ENCODE peak calls at places on chromosomes 6 and 20, in ten cellular contexts. One of them, this sample, is unnamed.

GRCh38 chr20:62638055-62638570 is 4.2 kb upstream of the SLCO4A1 start:
- DNase-seq in germinal center: no peak
- DNase-seq in stimulated activated CD4-positive, alpha-beta T cell treated with anti-CD3 and anti-CD28 coated beads, Interleukin-1b, Interleukin-23, amount 100 ng/mL, for 24 hours: no peak
- DNase-seq in CD8-positive, alpha-beta memory T cell: no peak
- DNase-seq in endothelial cell: no peak
- DNase-seq in cardiac fibroblast: no peak
- DNase-seq in NB4: no peak
- DNase-seq in activated T-cell treated with anti-CD3 and anti-CD28 coated beads for 1 hour: no peak
- DNase-seq in left colon: no peak
- DNase-seq in nephron progenitor cell: no peak
- DNase-seq in this sample: no peak

GRCh38 chr6:29790626-29791025 is 37.0 kb upstream of the HLA-G start:
- DNase-seq in germinal center: no peak
- DNase-seq in stimulated activated CD4-positive, alpha-beta T cell treated with anti-CD3 and anti-CD28 coated beads, Interleukin-1b, Interleukin-23, amount 100 ng/mL, for 24 hours: no peak
- DNase-seq in CD8-positive, alpha-beta memory T cell: no peak
- DNase-seq in endothelial cell: no peak
- DNase-seq in cardiac fibroblast: no peak
- DNase-seq in NB4: no peak
- DNase-seq in activated T-cell treated with anti-CD3 and anti-CD28 coated beads for 1 hour: no peak
- DNase-seq in left colon: no peak
- DNase-seq in nephron progenitor cell: no peak
- DNase-seq in this sample: no peak

GRCh38 chr6:127582777-127583462 is 5.9 kb downstream of the C6orf58 start:
- DNase-seq in germinal center: no peak
- DNase-seq in stimulated activated CD4-positive, alpha-beta T cell treated with anti-CD3 and anti-CD28 coated beads, Interleukin-1b, Interleukin-23, amount 100 ng/mL, for 24 hours: no peak
- DNase-seq in CD8-positive, alpha-beta memory T cell: no peak
- DNase-seq in endothelial cell: no peak
- DNase-seq in cardiac fibroblast: peak; percentile 50
- DNase-seq in NB4: no peak
- DNase-seq in activated T-cell treated with anti-CD3 and anti-CD28 coated beads for 1 hour: no peak
- DNase-seq in left colon: no peak
- DNase-seq in nephron progenitor cell: no peak
- DNase-seq in this sample: no peak

GRCh38 chr6:169316651-169317050 is 63.0 kb upstream of the THBS2 start:
- DNase-seq in germinal center: no peak
- DNase-seq in stimulated activated CD4-positive, alpha-beta T cell treated with anti-CD3 and anti-CD28 coated beads, Interleukin-1b, Interleukin-23, amount 100 ng/mL, for 24 hours: no peak
- DNase-seq in CD8-positive, alpha-beta memory T cell: no peak
- DNase-seq in endothelial cell: no peak
- DNase-seq in cardiac fibroblast: no peak
- DNase-seq in NB4: no peak
- DNase-seq in activated T-cell treated with anti-CD3 and anti-CD28 coated beads for 1 hour: no peak
- DNase-seq in left colon: no peak
- DNase-seq in nephron progenitor cell: no peak
- DNase-seq in this sample: no peak

GRCh38 chr6:47437592-47437991 is 40.0 kb upstream of the CD2AP start:
- DNase-seq in germinal center: peak; percentile 12
- DNase-seq in stimulated activated CD4-positive, alpha-beta T cell treated with anti-CD3 and anti-CD28 coated beads, Interleukin-1b, Interleukin-23, amount 100 ng/mL, for 24 hours: no peak
- DNase-seq in CD8-positive, alpha-beta memory T cell: no peak
- DNase-seq in endothelial cell: no peak
- DNase-seq in cardiac fibroblast: no peak
- DNase-seq in NB4: no peak
- DNase-seq in activated T-cell treated with anti-CD3 and anti-CD28 coated beads for 1 hour: no peak
- DNase-seq in left colon: no peak
- DNase-seq in nephron progenitor cell: no peak
- DNase-seq in this sample: peak; percentile 67

GRCh38 chr6:296151-297122 is 4.2 kb downstream of the DUSP22 start:
- DNase-seq in germinal center: no peak
- DNase-seq in stimulated activated CD4-positive, alpha-beta T cell treated with anti-CD3 and anti-CD28 coated beads, Interleukin-1b, Interleukin-23, amount 100 ng/mL, for 24 hours: no peak
- DNase-seq in CD8-positive, alpha-beta memory T cell: no peak
- DNase-seq in endothelial cell: no peak
- DNase-seq in cardiac fibroblast: peak; percentile 11
- DNase-seq in NB4: peak; percentile 44
- DNase-seq in activated T-cell treated with anti-CD3 and anti-CD28 coated beads for 1 hour: no peak
- DNase-seq in left colon: peak; percentile 59
- DNase-seq in nephron progenitor cell: no peak
- DNase-seq in this sample: peak; percentile 57

GRCh38 chr20:20084296-20084752 is 32.0 kb downstream of the CFAP61 start:
- DNase-seq in germinal center: no peak
- DNase-seq in stimulated activated CD4-positive, alpha-beta T cell treated with anti-CD3 and anti-CD28 coated beads, Interleukin-1b, Interleukin-23, amount 100 ng/mL, for 24 hours: no peak
- DNase-seq in CD8-positive, alpha-beta memory T cell: no peak
- DNase-seq in endothelial cell: no peak
- DNase-seq in cardiac fibroblast: no peak
- DNase-seq in NB4: no peak
- DNase-seq in activated T-cell treated with anti-CD3 and anti-CD28 coated beads for 1 hour: no peak
- DNase-seq in left colon: no peak
- DNase-seq in nephron progenitor cell: no peak
- DNase-seq in this sample: no peak

GRCh38 chr20:13289031-13289430 is 68.0 kb downstream of the ISM1 start:
- DNase-seq in germinal center: no peak
- DNase-seq in stimulated activated CD4-positive, alpha-beta T cell treated with anti-CD3 and anti-CD28 coated beads, Interleukin-1b, Interleukin-23, amount 100 ng/mL, for 24 hours: no peak
- DNase-seq in CD8-positive, alpha-beta memory T cell: no peak
- DNase-seq in endothelial cell: no peak
- DNase-seq in cardiac fibroblast: no peak
- DNase-seq in NB4: no peak
- DNase-seq in activated T-cell treated with anti-CD3 and anti-CD28 coated beads for 1 hour: no peak
- DNase-seq in left colon: no peak
- DNase-seq in nephron progenitor cell: no peak
- DNase-seq in this sample: no peak

GRCh38 chr20:2162823-2163166 is 61.2 kb downstream of the STK35 start:
- DNase-seq in germinal center: no peak
- DNase-seq in stimulated activated CD4-positive, alpha-beta T cell treated with anti-CD3 and anti-CD28 coated beads, Interleukin-1b, Interleukin-23, amount 100 ng/mL, for 24 hours: no peak
- DNase-seq in CD8-positive, alpha-beta memory T cell: no peak
- DNase-seq in endothelial cell: no peak
- DNase-seq in cardiac fibroblast: no peak
- DNase-seq in NB4: no peak
- DNase-seq in activated T-cell treated with anti-CD3 and anti-CD28 coated beads for 1 hour: no peak
- DNase-seq in left colon: no peak
- DNase-seq in nephron progenitor cell: no peak
- DNase-seq in this sample: no peak

GRCh38 chr20:23248524-23248923 is 102.1 kb upstream of the NXT1 start:
- DNase-seq in germinal center: no peak
- DNase-seq in stimulated activated CD4-positive, alpha-beta T cell treated with anti-CD3 and anti-CD28 coated beads, Interleukin-1b, Interleukin-23, amount 100 ng/mL, for 24 hours: no peak
- DNase-seq in CD8-positive, alpha-beta memory T cell: no peak
- DNase-seq in endothelial cell: no peak
- DNase-seq in cardiac fibroblast: no peak
- DNase-seq in NB4: no peak
- DNase-seq in activated T-cell treated with anti-CD3 and anti-CD28 coated beads for 1 hour: no peak
- DNase-seq in left colon: no peak
- DNase-seq in nephron progenitor cell: no peak
- DNase-seq in this sample: no peak

GRCh38 chr6:12608016-12608860 is 108.3 kb upstream of the PHACTR1 start:
- DNase-seq in germinal center: peak; percentile 12
- DNase-seq in stimulated activated CD4-positive, alpha-beta T cell treated with anti-CD3 and anti-CD28 coated beads, Interleukin-1b, Interleukin-23, amount 100 ng/mL, for 24 hours: no peak
- DNase-seq in CD8-positive, alpha-beta memory T cell: no peak
- DNase-seq in endothelial cell: no peak
- DNase-seq in cardiac fibroblast: peak; percentile 31
- DNase-seq in NB4: peak; percentile 62
- DNase-seq in activated T-cell treated with anti-CD3 and anti-CD28 coated beads for 1 hour: no peak
- DNase-seq in left colon: no peak
- DNase-seq in nephron progenitor cell: no peak
- DNase-seq in this sample: peak; percentile 50

GRCh38 chr6:151389640-151390275 is 1.6 kb downstream of the ZBTB2 start:
- DNase-seq in germinal center: peak; percentile 40
- DNase-seq in stimulated activated CD4-positive, alpha-beta T cell treated with anti-CD3 and anti-CD28 coated beads, Interleukin-1b, Interleukin-23, amount 100 ng/mL, for 24 hours: no peak
- DNase-seq in CD8-positive, alpha-beta memory T cell: no peak
- DNase-seq in endothelial cell: no peak
- DNase-seq in cardiac fibroblast: peak; percentile 79
- DNase-seq in NB4: peak; percentile 82
- DNase-seq in activated T-cell treated with anti-CD3 and anti-CD28 coated beads for 1 hour: no peak
- DNase-seq in left colon: peak; percentile 78
- DNase-seq in nephron progenitor cell: no peak
- DNase-seq in this sample: peak; percentile 65